ENCODE peak calls at places on chromosomes 1 and 21, in six cellular contexts. One of them, this sample, is unnamed.

GRCh38 chr1:165162671-165163241 is 193.8 kb downstream of the LMX1A start:
- DNase-seq in H9: peak; percentile 63
- DNase-seq in H1: peak; percentile 49
- DNase-seq in mesendoderm: peak; percentile 75
- DNase-seq in neuronal stem cell: no peak
- DNase-seq in mesenchymal stem cell: no peak
- DNase-seq in this sample: no peak

GRCh38 chr1:66747500-66747899 is 4.8 kb upstream of the DYNLT5 start:
- DNase-seq in neuronal stem cell: no peak
- DNase-seq in H1: no peak
- DNase-seq in H9: no peak
- DNase-seq in mesenchymal stem cell: peak; percentile 12
- DNase-seq in mesendoderm: no peak
- DNase-seq in this sample: peak; percentile 44

GRCh38 chr1:32334274-32334861 is 1.7 kb downstream of the MARCKSL1 start:
- DNase-seq in mesenchymal stem cell: no peak
- DNase-seq in H1: no peak
- DNase-seq in H9: no peak
- DNase-seq in neuronal stem cell: no peak
- DNase-seq in mesendoderm: peak; percentile 54
- DNase-seq in this sample: no peak

GRCh38 chr1:247551716-247552115 is 2.8 kb downstream of the GCSAML start:
- DNase-seq in neuronal stem cell: no peak
- DNase-seq in mesendoderm: no peak
- DNase-seq in H1: no peak
- DNase-seq in H9: no peak
- DNase-seq in mesenchymal stem cell: peak; percentile 76
- DNase-seq in this sample: peak; percentile 24

GRCh38 chr1:29962831-29963247 is 726.5 kb downstream of the PTPRU start:
- DNase-seq in mesendoderm: peak; percentile 62
- DNase-seq in H1: no peak
- DNase-seq in mesenchymal stem cell: no peak
- DNase-seq in H9: peak; percentile 68
- DNase-seq in neuronal stem cell: no peak
- DNase-seq in this sample: no peak

GRCh38 chr1:223020770-223021169 is 122.3 kb downstream of the TLR5 start:
- DNase-seq in H9: no peak
- DNase-seq in neuronal stem cell: no peak
- DNase-seq in mesendoderm: no peak
- DNase-seq in H1: no peak
- DNase-seq in mesenchymal stem cell: no peak
- DNase-seq in this sample: no peak

GRCh38 chr1:184973308-184974085 is 811 bp downstream of the NIBAN1 start:
- DNase-seq in mesendoderm: peak; percentile 74
- DNase-seq in neuronal stem cell: peak; percentile 27
- DNase-seq in H1: peak; percentile 77
- DNase-seq in H9: peak; percentile 61
- DNase-seq in mesenchymal stem cell: peak; percentile 91
- DNase-seq in this sample: peak; percentile 82

GRCh38 chr1:169550294-169550693 is 36.0 kb downstream of the F5 start:
- DNase-seq in H9: no peak
- DNase-seq in H1: no peak
- DNase-seq in neuronal stem cell: peak; percentile 12
- DNase-seq in mesenchymal stem cell: peak; percentile 53
- DNase-seq in mesendoderm: peak; percentile 72
- DNase-seq in this sample: peak; percentile 38

GRCh38 chr21:31293986-31294385 is 50.1 kb downstream of the TIAM1 start:
- DNase-seq in H9: no peak
- DNase-seq in neuronal stem cell: peak; percentile 6
- DNase-seq in mesendoderm: peak; percentile 70
- DNase-seq in H1: no peak
- DNase-seq in mesenchymal stem cell: peak; percentile 81
- DNase-seq in this sample: peak; percentile 94

GRCh38 chr1:204123376-204123775 is 28.5 kb downstream of the ETNK2 start:
- DNase-seq in H9: peak; percentile 72
- DNase-seq in neuronal stem cell: no peak
- DNase-seq in mesenchymal stem cell: no peak
- DNase-seq in H1: peak; percentile 85
- DNase-seq in mesendoderm: peak; percentile 68
- DNase-seq in this sample: peak; percentile 7

GRCh38 chr1:153609585-153609907 is 3.4 kb downstream of the S100A16 start:
- DNase-seq in H1: no peak
- DNase-seq in neuronal stem cell: no peak
- DNase-seq in mesendoderm: no peak
- DNase-seq in mesenchymal stem cell: no peak
- DNase-seq in H9: no peak
- DNase-seq in this sample: no peak

GRCh38 chr1:22747021-22747734 is 36.5 kb downstream of the EPHB2 start:
- DNase-seq in mesendoderm: no peak
- DNase-seq in H9: no peak
- DNase-seq in neuronal stem cell: no peak
- DNase-seq in H1: no peak
- DNase-seq in mesenchymal stem cell: peak; percentile 74
- DNase-seq in this sample: peak; percentile 91

GRCh38 chr1:205954819-205955404 is 11.7 kb upstream of the SLC26A9 start:
- DNase-seq in H1: no peak
- DNase-seq in H9: no peak
- DNase-seq in mesendoderm: no peak
- DNase-seq in mesenchymal stem cell: no peak
- DNase-seq in neuronal stem cell: no peak
- DNase-seq in this sample: no peak

GRCh38 chr1:154427173-154428139 is 22.3 kb downstream of the IL6R start:
- DNase-seq in H1: no peak
- DNase-seq in mesenchymal stem cell: peak; percentile 32
- DNase-seq in H9: no peak
- DNase-seq in neuronal stem cell: no peak
- DNase-seq in mesendoderm: no peak
- DNase-seq in this sample: peak; percentile 44

GRCh38 chr1:173866462-173866861 is 1.3 kb downstream of the GAS5 start:
- DNase-seq in H1: no peak
- DNase-seq in mesendoderm: no peak
- DNase-seq in neuronal stem cell: no peak
- DNase-seq in H9: no peak
- DNase-seq in mesenchymal stem cell: no peak
- DNase-seq in this sample: no peak

GRCh38 chr21:40925481-40925880 is 78.5 kb upstream of the DSCAM start:
- DNase-seq in neuronal stem cell: no peak
- DNase-seq in H1: no peak
- DNase-seq in mesenchymal stem cell: no peak
- DNase-seq in mesendoderm: no peak
- DNase-seq in H9: no peak
- DNase-seq in this sample: no peak

GRCh38 chr1:6999826-7000225 is 214.6 kb downstream of the CAMTA1 start:
- DNase-seq in H9: no peak
- DNase-seq in mesendoderm: no peak
- DNase-seq in mesenchymal stem cell: no peak
- DNase-seq in H1: no peak
- DNase-seq in neuronal stem cell: no peak
- DNase-seq in this sample: no peak

GRCh38 chr1:229843627-229844238 is 217.7 kb downstream of the URB2 start:
- DNase-seq in mesenchymal stem cell: peak; percentile 60
- DNase-seq in H9: no peak
- DNase-seq in neuronal stem cell: no peak
- DNase-seq in H1: no peak
- DNase-seq in mesendoderm: no peak
- DNase-seq in this sample: no peak

GRCh38 chr1:246078126-246078887 is 428.8 kb downstream of the SMYD3 start:
- DNase-seq in H9: no peak
- DNase-seq in H1: no peak
- DNase-seq in mesendoderm: no peak
- DNase-seq in neuronal stem cell: no peak
- DNase-seq in mesenchymal stem cell: no peak
- DNase-seq in this sample: no peak

GRCh38 chr1:96962807-96963206 is 241.2 kb downstream of the PTBP2 start:
- DNase-seq in mesenchymal stem cell: no peak
- DNase-seq in H9: no peak
- DNase-seq in H1: no peak
- DNase-seq in neuronal stem cell: no peak
- DNase-seq in mesendoderm: no peak
- DNase-seq in this sample: peak; percentile 31

GRCh38 chr1:3356827-3357457 is 97.5 kb upstream of the ARHGEF16 start:
- DNase-seq in mesendoderm: peak; percentile 39
- DNase-seq in neuronal stem cell: no peak
- DNase-seq in H9: no peak
- DNase-seq in H1: no peak
- DNase-seq in mesenchymal stem cell: no peak
- DNase-seq in this sample: no peak

GRCh38 chr1:924619-925323 is 1.0 kb downstream of the SAMD11 start:
- DNase-seq in mesendoderm: peak; percentile 75
- DNase-seq in H9: peak; percentile 62
- DNase-seq in H1: peak; percentile 75
- DNase-seq in mesenchymal stem cell: peak; percentile 48
- DNase-seq in neuronal stem cell: no peak
- DNase-seq in this sample: peak; percentile 36

GRCh38 chr1:106793686-106794085 is 262.8 kb upstream of the PRMT6 start:
- DNase-seq in neuronal stem cell: no peak
- DNase-seq in H1: no peak
- DNase-seq in mesendoderm: no peak
- DNase-seq in mesenchymal stem cell: no peak
- DNase-seq in H9: no peak
- DNase-seq in this sample: no peak

GRCh38 chr1:193909406-193909805 is 723.0 kb upstream of the B3GALT2 start:
- DNase-seq in neuronal stem cell: no peak
- DNase-seq in H9: no peak
- DNase-seq in H1: no peak
- DNase-seq in mesenchymal stem cell: no peak
- DNase-seq in mesendoderm: no peak
- DNase-seq in this sample: no peak

GRCh38 chr1:8343464-8344001 is 25.6 kb downstream of the SLC45A1 start:
- DNase-seq in H1: no peak
- DNase-seq in mesendoderm: no peak
- DNase-seq in mesenchymal stem cell: peak; percentile 96
- DNase-seq in neuronal stem cell: no peak
- DNase-seq in H9: peak; percentile 26
- DNase-seq in this sample: peak; percentile 98

GRCh38 chr1:221698579-221699349 is 43.1 kb downstream of the DUSP10 start:
- DNase-seq in H9: no peak
- DNase-seq in mesendoderm: no peak
- DNase-seq in mesenchymal stem cell: no peak
- DNase-seq in neuronal stem cell: no peak
- DNase-seq in H1: no peak
- DNase-seq in this sample: no peak

GRCh38 chr1:116345830-116346229 is 27.2 kb upstream of the ATP1A1 start:
- DNase-seq in H1: no peak
- DNase-seq in neuronal stem cell: peak; percentile 6
- DNase-seq in mesenchymal stem cell: no peak
- DNase-seq in H9: peak; percentile 44
- DNase-seq in mesendoderm: peak; percentile 10
- DNase-seq in this sample: no peak

GRCh38 chr1:226611301-226611700 is 62.7 kb downstream of the STUM start:
- DNase-seq in mesenchymal stem cell: no peak
- DNase-seq in H9: peak; percentile 66
- DNase-seq in neuronal stem cell: no peak
- DNase-seq in H1: no peak
- DNase-seq in mesendoderm: peak; percentile 50
- DNase-seq in this sample: no peak
- H2BK15ac ChIP-seq in mesenchymal stem cell: no peak overlapping the region
- H2BK15ac ChIP-seq in H9: no peak overlapping the region
- H2BK15ac ChIP-seq in neuronal stem cell: no peak overlapping the region
- H2BK15ac ChIP-seq in H1: no peak overlapping the region
- H2BK15ac ChIP-seq in mesendoderm: no peak overlapping the region
- H2BK15ac ChIP-seq in this sample: no peak overlapping the region

GRCh38 chr1:40344597-40344996 is 27.5 kb upstream of the COL9A2 start:
- DNase-seq in H1: no peak
- DNase-seq in H9: no peak
- DNase-seq in neuronal stem cell: no peak
- DNase-seq in mesenchymal stem cell: peak; percentile 32
- DNase-seq in mesendoderm: no peak
- DNase-seq in this sample: peak; percentile 79

GRCh38 chr1:40339420-40340323 is 22.6 kb upstream of the COL9A2 start:
- DNase-seq in H9: no peak
- DNase-seq in mesendoderm: no peak
- DNase-seq in neuronal stem cell: no peak
- DNase-seq in mesenchymal stem cell: no peak
- DNase-seq in H1: no peak
- DNase-seq in this sample: no peak

GRCh38 chr1:40337448-40337847 is 20.4 kb upstream of the COL9A2 start:
- DNase-seq in H9: no peak
- DNase-seq in neuronal stem cell: no peak
- DNase-seq in mesendoderm: no peak
- DNase-seq in H1: no peak
- DNase-seq in mesenchymal stem cell: no peak
- DNase-seq in this sample: no peak

GRCh38 chr1:40341509-40342380 is 24.7 kb upstream of the COL9A2 start:
- DNase-seq in H1: no peak
- DNase-seq in H9: no peak
- DNase-seq in mesendoderm: no peak
- DNase-seq in mesenchymal stem cell: no peak
- DNase-seq in neuronal stem cell: no peak
- DNase-seq in this sample: no peak

DNA sequence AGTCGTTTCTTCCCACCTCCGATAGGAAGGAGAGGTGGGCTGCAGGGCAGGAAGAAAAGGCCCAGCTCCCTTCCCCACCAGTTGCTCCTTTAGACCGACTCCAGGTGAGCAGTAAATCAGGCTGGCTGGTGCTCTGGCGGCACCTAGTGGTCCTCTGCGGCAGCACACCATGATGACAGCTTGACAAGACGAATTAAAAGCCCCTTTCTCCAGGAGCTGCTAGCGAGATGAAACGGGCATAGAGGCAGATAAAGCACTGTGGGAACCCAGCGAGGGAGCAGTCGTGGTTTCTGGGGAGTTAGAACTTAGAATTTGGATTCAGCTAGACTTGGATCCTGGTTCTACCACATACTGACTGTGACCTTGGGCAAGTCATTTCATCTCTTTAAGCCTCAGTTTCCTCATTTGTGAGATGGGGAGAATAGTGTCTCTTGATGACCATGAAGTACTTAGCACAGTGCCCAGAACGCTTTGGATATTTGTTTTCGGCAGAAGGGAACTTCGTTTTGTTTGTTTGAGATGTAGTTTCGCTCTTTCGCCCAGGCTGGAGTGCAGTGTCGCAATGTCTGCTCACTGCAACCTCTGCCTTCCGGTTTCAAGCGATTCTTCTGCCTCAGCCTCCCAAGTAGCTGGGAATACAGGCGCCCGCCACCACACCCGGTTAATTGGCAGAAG is 21.8 kb upstream of the COL9A2 start:
- DNase-seq in mesendoderm: peak; percentile 93
- DNase-seq in mesenchymal stem cell: peak; percentile 78
- DNase-seq in H1: peak; percentile 98
- DNase-seq in H9: peak; percentile 96
- DNase-seq in neuronal stem cell: peak; percentile 82
- DNase-seq in this sample: peak; percentile 77
- H3K27ac ChIP-seq in mesendoderm: no peak overlapping the region
- H3K27ac ChIP-seq in mesenchymal stem cell: no peak overlapping the region
- H3K27ac ChIP-seq in H1: no peak overlapping the region
- H3K27ac ChIP-seq in H9: no peak overlapping the region
- H3K27ac ChIP-seq in neuronal stem cell: no peak overlapping the region
- H3K27ac ChIP-seq in this sample: no peak overlapping the region

GRCh38 chr1:25477448-25478034 is 46.8 kb downstream of the MACO1 start:
- DNase-seq in mesendoderm: no peak
- DNase-seq in H1: no peak
- DNase-seq in neuronal stem cell: no peak
- DNase-seq in mesenchymal stem cell: no peak
- DNase-seq in H9: no peak
- DNase-seq in this sample: no peak
- H2BK5ac ChIP-seq in mesendoderm: no peak overlapping the region
- H2BK5ac ChIP-seq in H1: no peak overlapping the region
- H2BK5ac ChIP-seq in neuronal stem cell: no peak overlapping the region
- H2BK5ac ChIP-seq in mesenchymal stem cell: no peak overlapping the region
- H2BK5ac ChIP-seq in H9: no peak overlapping the region
- H2BK5ac ChIP-seq in this sample: no peak overlapping the region

GRCh38 chr1:77966291-77966690 is 12.6 kb downstream of the FUBP1 start:
- DNase-seq in mesenchymal stem cell: no peak
- DNase-seq in H1: no peak
- DNase-seq in mesendoderm: no peak
- DNase-seq in neuronal stem cell: no peak
- DNase-seq in H9: no peak
- DNase-seq in this sample: no peak
- H2BK15ac ChIP-seq in mesenchymal stem cell: no peak overlapping the region
- H2BK15ac ChIP-seq in H1: no peak overlapping the region
- H2BK15ac ChIP-seq in mesendoderm: no peak overlapping the region
- H2BK15ac ChIP-seq in neuronal stem cell: no peak overlapping the region
- H2BK15ac ChIP-seq in H9: no peak overlapping the region
- H2BK15ac ChIP-seq in this sample: no peak overlapping the region